ENCODE peak calls at places on chromosomes 11 and 22, in seven cellular contexts. S, I, W, P, Q, Y and O are unnamed samples.
A peak's percentile ranks its signal among the peaks of the same experiment; 100 is the strongest.

GRCh38 chr11:107741044-107741823 is 29.4 kb upstream of the SLN start:
- DNase-seq in W (peak; percentile 42), I (peak; percentile 46), S (peak; percentile 44), P (peak; percentile 22), Q (peak; percentile 25), Y (peak; percentile 56), O (peak; percentile 90)

GRCh38 chr22:20392983-20393704 is 807 bp upstream of the ZNF74 start:
- DNase-seq in Y (peak; percentile 9), S (no peak), P (no peak), W (no peak), I (no peak), Q (no peak), O (no peak)

GRCh38 chr11:128963744-128964340 is 21.2 kb upstream of the TP53AIP1 start:
- DNase-seq in Y (no peak), W (no peak), P (no peak), S (peak; percentile 20), Q (peak; percentile 13), I (peak; percentile 18), O (no peak)

GRCh38 chr22:31821572-31821971 is 67.8 kb downstream of the DEPDC5 start:
- DNase-seq in Q (no peak), P (no peak), S (no peak), W (no peak), Y (no peak), I (no peak), O (no peak)

GRCh38 chr11:45048313-45048841 is 97.7 kb upstream of the TP53I11 start:
- DNase-seq in W (no peak), P (no peak), S (no peak), Q (no peak), Y (no peak), I (no peak), O (no peak)

GRCh38 chr11:120303004-120303637 is 22.0 kb upstream of the TLCD5 start:
- DNase-seq in P (peak; percentile 82), Y (peak; percentile 87), W (peak; percentile 71), S (peak; percentile 80), I (peak; percentile 87), Q (peak; percentile 91), O (peak; percentile 86)

GRCh38 chr11:73664894-73665293 is 18.5 kb downstream of the PLEKHB1 start:
- DNase-seq in I (no peak), S (no peak), W (no peak), P (no peak), Y (no peak), Q (no peak), O (no peak)

GRCh38 chr22:31586137-31586920 is 75.7 kb downstream of the PISD start:
- DNase-seq in W (no peak), S (peak; percentile 87), P (no peak), I (no peak), Y (peak; percentile 81), Q (peak; percentile 62), O (no peak)

GRCh38 chr11:19191530-19192169 is 10.1 kb downstream of the CSRP3 start:
- DNase-seq in S (no peak), Q (peak; percentile 10), I (no peak), W (no peak), P (no peak), Y (no peak), O (no peak)

GRCh38 chr11:843818-844692 is 1.4 kb downstream of the TSPAN4 start:
- DNase-seq in W (no peak), Q (peak; percentile 81), I (peak; percentile 91), S (peak; percentile 90), P (no peak), Y (peak; percentile 98), O (no peak)

GRCh38 chr11:10298342-10298741 is 4.3 kb upstream of the SBF2 start:
- DNase-seq in S (peak; percentile 98), I (no peak), W (no peak), Q (no peak), P (no peak), Y (peak; percentile 79), O (no peak)

GRCh38 chr22:50730941-50731661 is 6.9 kb upstream of the ACR start:
- DNase-seq in Q (no peak), W (no peak), S (no peak), Y (peak; percentile 47), P (no peak), I (no peak), O (no peak)

GRCh38 chr22:35910013-35910860 is 118.4 kb downstream of the RBFOX2 start:
- DNase-seq in I (peak; percentile 50), P (no peak), S (no peak), W (no peak), Q (no peak), Y (peak; percentile 67), O (no peak)

GRCh38 chr11:5624489-5625278 is at the start of gene TRIM34:
- DNase-seq in Y (peak; percentile 85), P (no peak), Q (peak; percentile 76), I (peak; percentile 34), S (peak; percentile 62), W (peak; percentile 89), O (peak; percentile 95)

GRCh38 chr11:65501530-65502273 is 2.9 kb downstream of the MALAT1 start:
- DNase-seq in W (peak; percentile 42), Q (peak; percentile 38), Y (peak; percentile 64), S (peak; percentile 56), I (no peak), P (no peak), O (peak; percentile 67)

GRCh38 chr11:85643255-85643654 is 4.5 kb upstream of the TMEM126A start:
- DNase-seq in Q (peak; percentile 30), S (no peak), W (no peak), Y (no peak), I (no peak), P (no peak), O (no peak)

GRCh38 chr11:8330416-8330815 is 66.7 kb upstream of the LMO1 start:
- DNase-seq in Q (no peak), S (no peak), Y (no peak), I (no peak), W (no peak), P (no peak), O (no peak)

GRCh38 chr11:76553554-76554476 is 109.0 kb downstream of the EMSY start:
- DNase-seq in Q (peak; percentile 13), P (no peak), Y (no peak), W (no peak), S (no peak), I (no peak), O (no peak)

GRCh38 chr22:49042066-49042465 is 785.6 kb downstream of the BRD1 start:
- DNase-seq in Q (no peak), Y (no peak), W (no peak), S (no peak), I (no peak), P (no peak), O (no peak)

GRCh38 chr11:92735039-92735438 is 234.4 kb upstream of the MTNR1B start:
- DNase-seq in I (peak; percentile 20), P (no peak), W (no peak), Q (no peak), S (no peak), Y (peak; percentile 10), O (peak; percentile 70)

GRCh38 chr11:2427721-2428321 is 16.5 kb downstream of the TRPM5 start:
- DNase-seq in Y (no peak), Q (no peak), I (no peak), P (no peak), S (no peak), W (no peak), O (no peak)

GRCh38 chr22:35883028-35883620 is 145.5 kb downstream of the RBFOX2 start:
- DNase-seq in W (peak; percentile 67), S (peak; percentile 55), I (peak; percentile 19), P (peak; percentile 31), Y (peak; percentile 71), Q (no peak), O (no peak)

GRCh38 chr11:112004389-112004788 is 20.8 kb upstream of the DLAT start:
- DNase-seq in W (peak; percentile 70), I (no peak), Q (no peak), P (peak; percentile 10), S (no peak), Y (peak; percentile 9), O (peak; percentile 64)

GRCh38 chr11:117305145-117305544 is 10.9 kb downstream of the BACE1 start:
- DNase-seq in I (no peak), W (no peak), Q (no peak), Y (no peak), P (no peak), S (no peak), O (no peak)

DNA sequence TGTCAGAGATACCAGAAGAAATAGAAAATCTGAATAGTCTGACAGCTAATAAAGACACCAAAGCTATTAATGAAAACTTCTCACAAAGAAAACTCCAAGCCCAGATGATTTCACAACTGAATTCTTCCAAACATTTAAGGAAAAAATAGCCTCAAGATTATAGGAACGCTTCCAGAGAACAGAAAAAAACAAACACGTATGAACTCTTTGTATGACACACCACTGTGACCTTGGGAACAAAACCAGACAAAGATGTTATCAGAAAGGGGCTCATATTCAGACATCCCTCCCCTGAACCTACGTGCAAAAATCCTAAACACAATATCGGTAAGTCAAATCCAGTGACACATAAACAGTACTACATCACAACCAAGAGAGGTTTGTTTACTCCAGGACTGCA is 23.5 kb downstream of the CERK start:
- DNase-seq in W (no peak), Y (peak; percentile 54), I (no peak), S (peak; percentile 57), Q (no peak), P (no peak), O (no peak)
- H4K20me1 ChIP-seq in W (no peaks in the 10 kb centered on the region), Y (no peaks in the 10 kb centered on the region), I (peaks cover 8% of the 10 kb centered on the region), S (peaks cover 20% of the 10 kb centered on the region), Q (peaks cover 4% of the 10 kb centered on the region), P (no peaks in the 10 kb centered on the region), O (peaks cover 6% of the 10 kb centered on the region)

GRCh38 chr11:66529069-66529468 is 16.8 kb downstream of the ZDHHC24 start:
- DNase-seq in Y (no peak), I (no peak), Q (no peak), P (no peak), S (no peak), W (no peak), O (no peak)

GRCh38 chr11:66529655-66530054 is 16.2 kb downstream of the ZDHHC24 start:
- DNase-seq in P (no peak), Y (no peak), Q (no peak), W (no peak), I (no peak), S (no peak), O (no peak)

GRCh38 chr11:66523611-66524010 is 13.2 kb downstream of the BBS1 start:
- DNase-seq in P (no peak), W (no peak), I (no peak), Y (no peak), Q (no peak), S (no peak), O (no peak)

GRCh38 chr11:66524304-66525040 is 14.0 kb downstream of the BBS1 start:
- DNase-seq in W (no peak), Q (no peak), S (no peak), P (no peak), I (no peak), Y (no peak), O (no peak)
- H3K36me3 ChIP-seq in W (no peaks in the 10 kb centered on the region), Q (no peaks in the 10 kb centered on the region), S (peaks cover 28% of the 10 kb centered on the region), P (peaks cover 10% of the 10 kb centered on the region), I (no peaks in the 10 kb centered on the region), Y (peaks cover 8% of the 10 kb centered on the region), O (no peaks in the 10 kb centered on the region)

GRCh38 chr22:46791201-46791731 is 28.8 kb downstream of the TBC1D22A start:
- DNase-seq in I (no peak), W (no peak), P (no peak), Q (no peak), S (peak; percentile 83), Y (peak; percentile 80), O (peak; percentile 49)
- H2AFZ ChIP-seq in I (no peak overlapping the region), W (no peak overlapping the region), P (no peak overlapping the region), Q (no peak overlapping the region), S (peak overlapping the region; percentile 63), Y (peak overlapping the region; percentile 32), O (no peak overlapping the region)

DNA sequence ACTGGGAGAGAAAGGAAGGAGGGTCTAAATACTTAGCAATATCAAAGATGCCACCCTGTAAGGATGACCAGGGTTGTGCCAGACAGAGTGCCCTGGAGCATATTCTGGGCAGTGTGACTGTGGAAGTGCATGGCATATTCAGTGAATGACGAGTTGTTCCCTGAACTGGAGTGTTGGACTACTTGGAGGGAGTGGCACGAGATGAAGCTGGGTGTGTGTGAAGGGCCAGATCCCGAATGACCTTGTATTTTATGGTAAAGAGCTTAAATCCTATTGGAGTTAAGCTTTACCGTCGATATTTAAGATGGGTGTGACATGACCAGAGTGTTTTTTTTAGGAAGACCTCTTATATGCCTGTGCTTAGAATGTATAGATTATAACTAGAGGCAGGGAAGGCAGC is 48.8 kb downstream of the STIM1 start:
- DNase-seq in P (no peak), Y (peak; percentile 29), I (no peak), Q (no peak), W (no peak), S (no peak), O (no peak)
- H4K20me1 ChIP-seq in P (no peaks in the 10 kb centered on the region), Y (no peaks in the 10 kb centered on the region), I (no peaks in the 10 kb centered on the region), Q (no peaks in the 10 kb centered on the region), W (no peaks in the 10 kb centered on the region), S (no peaks in the 10 kb centered on the region), O (no peaks in the 10 kb centered on the region)